ENCODE peak calls at places on chromosome 10, in five cellular contexts. B, N, S, H and R are unnamed samples.

GRCh38 chr10:81847675-81848074 is 27.3 kb upstream of the NRG3 start:
- DNase-seq in B (no peak), S (no peak), N (no peak), H (no peak), R (no peak)

GRCh38 chr10:92111336-92111939 is 179.4 kb downstream of the CPEB3 start:
- DNase-seq in S (no peak), H (no peak), B (no peak), N (no peak), R (no peak)

GRCh38 chr10:7625836-7626235 is 40.9 kb downstream of the ITIH5 start:
- DNase-seq in S (no peak), N (no peak), B (no peak), H (no peak), R (no peak)

GRCh38 chr10:80870282-80870681 is 332.6 kb downstream of the SH2D4B start:
- DNase-seq in B (no peak), S (no peak), N (no peak), H (no peak), R (no peak)

GRCh38 chr10:86775056-86775858 is 18.8 kb downstream of the BMPR1A start:
- DNase-seq in N (peak), B (peak), S (no peak), H (no peak), R (no peak)

GRCh38 chr10:63114031-63114814 is 18.9 kb upstream of the NRBF2 start:
- DNase-seq in S (no peak), B (no peak), N (peak), H (peak), R (no peak)

GRCh38 chr10:110040108-110040507 is 32.3 kb downstream of the ADD3 start:
- DNase-seq in S (no peak), B (no peak), N (no peak), H (no peak), R (no peak)

GRCh38 chr10:34978080-34978479 is 112.1 kb downstream of the CUL2 start:
- DNase-seq in B (no peak), N (no peak), S (no peak), H (no peak), R (no peak)

GRCh38 chr10:101995451-101996063 is 60.4 kb downstream of the ARMH3 start:
- DNase-seq in N (no peak), H (no peak), S (no peak), B (no peak), R (no peak)

GRCh38 chr10:99524736-99525380 is 7.9 kb upstream of the NKX2-3 start:
- DNase-seq in H (no peak), B (no peak), S (no peak), N (no peak), R (no peak)

GRCh38 chr10:31819393-31819820 is 109.2 kb downstream of the ARHGAP12 start:
- DNase-seq in S (no peak), B (no peak), N (no peak), H (peak), R (no peak)

GRCh38 chr10:19832624-19833507 is 16.6 kb downstream of the PLXDC2 start:
- DNase-seq in N (no peak), B (no peak), S (no peak), H (no peak), R (no peak)

GRCh38 chr10:125084191-125085186 is 75.9 kb downstream of the CTBP2 start:
- DNase-seq in B (peak), S (no peak), N (peak), H (peak), R (no peak)

GRCh38 chr10:110487411-110488123 is 10.1 kb upstream of the DUSP5 start:
- DNase-seq in B (no peak), N (peak), H (no peak), S (no peak), R (no peak)

GRCh38 chr10:96556003-96556402 is 30.8 kb downstream of the TM9SF3 start:
- DNase-seq in S (peak), H (no peak), B (peak), N (no peak), R (no peak)

GRCh38 chr10:33772370-33773331 is 438.2 kb upstream of the NRP1 start:
- DNase-seq in B (no peak), S (no peak), N (no peak), H (no peak), R (no peak)

GRCh38 chr10:79490400-79491081 is 21.8 kb upstream of the EIF5AL1 start:
- DNase-seq in B (no peak), N (no peak), H (no peak), S (no peak), R (no peak)

GRCh38 chr10:69439813-69440506 is 11.3 kb upstream of the TSPAN15 start:
- DNase-seq in S (no peak), H (no peak), B (no peak), N (peak), R (no peak)

GRCh38 chr10:6491841-6492609 is 88.1 kb downstream of the PRKCQ start:
- DNase-seq in B (no peak), S (no peak), N (no peak), H (no peak), R (no peak)

GRCh38 chr10:9222917-9223316 is 1168.4 kb downstream of the GATA3 start:
- DNase-seq in B (peak), H (no peak), N (no peak), S (no peak), R (no peak)

GRCh38 chr10:77287647-77288120 is 349.9 kb downstream of the KCNMA1 start:
- DNase-seq in B (no peak), N (peak), H (no peak), S (no peak), R (no peak)

GRCh38 chr10:27998954-27999275 is at the start of gene ODAD2:
- DNase-seq in H (no peak), N (no peak), B (no peak), S (no peak), R (no peak)

DNA sequence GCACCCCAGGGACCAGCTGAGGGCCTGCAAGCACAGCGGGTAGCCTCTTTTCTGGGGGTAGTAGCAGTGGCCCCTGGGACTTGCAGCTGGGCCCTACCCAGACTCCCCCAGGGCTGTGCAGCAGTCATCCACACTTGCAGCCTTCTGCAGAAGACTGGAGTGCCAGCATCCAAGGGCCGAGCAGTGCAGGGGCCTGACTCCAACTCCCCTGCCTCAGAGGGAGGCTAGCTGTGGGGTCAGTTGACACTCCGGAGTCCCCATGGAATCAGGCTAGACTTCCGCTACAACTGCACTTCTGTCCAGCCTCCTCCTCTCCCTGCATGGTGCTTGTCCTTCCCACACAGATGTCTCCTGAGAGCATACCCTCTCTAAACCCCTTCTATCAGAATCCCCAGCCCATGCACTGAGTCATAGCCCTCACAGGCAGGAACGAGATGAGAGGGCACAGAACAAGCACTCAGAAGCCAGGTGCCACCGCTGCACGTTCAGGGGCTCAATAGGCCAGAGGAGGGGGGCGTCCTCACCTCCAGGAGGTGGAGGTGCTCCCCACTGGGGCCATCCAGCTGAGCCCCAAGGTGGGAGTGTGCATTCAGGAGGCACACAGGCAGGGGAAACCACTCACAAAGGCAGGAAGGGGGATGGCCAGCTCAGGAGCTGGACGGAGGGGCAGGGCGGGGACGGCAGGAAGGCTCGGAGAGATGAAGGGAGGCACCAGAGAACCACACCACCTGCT is 7.5 kb downstream of the RASGEF1A start:
- DNase-seq in B (peak), S (no peak), H (no peak), N (no peak), R (no peak)
- H3K27ac ChIP-seq in B (no peak), S (no peak), H (no peak), N (no peak), R (no peak)

DNA sequence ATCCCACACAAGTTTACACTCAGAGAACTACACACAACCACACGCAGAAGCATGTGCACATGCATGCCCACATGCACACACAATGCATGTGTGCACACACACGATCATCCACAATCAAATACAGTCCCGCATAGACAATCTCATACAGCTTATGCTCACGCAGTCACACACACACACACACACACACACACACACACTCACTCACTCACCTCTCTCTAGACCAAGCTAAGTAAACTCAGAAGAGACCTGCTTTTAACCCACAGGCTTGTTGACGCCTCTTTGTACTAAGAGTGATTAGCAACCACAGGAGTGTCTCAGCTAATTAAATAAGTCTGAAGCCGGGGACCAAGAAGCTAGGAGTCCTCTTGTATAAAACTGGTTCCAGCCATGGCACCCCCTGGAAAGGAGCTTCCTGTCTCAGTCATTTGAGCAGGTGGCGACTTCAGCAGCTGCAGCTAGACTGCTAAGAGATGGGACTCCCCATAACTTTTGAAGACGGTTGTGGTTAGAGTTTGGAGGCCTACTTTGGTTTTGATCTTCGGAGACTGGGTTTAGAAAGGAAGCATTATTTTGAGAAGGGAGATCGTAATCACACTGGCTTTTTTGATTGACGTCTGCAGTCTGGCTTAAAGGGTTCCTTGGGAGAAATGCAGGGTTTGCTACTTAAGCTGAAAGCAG is 82.3 kb upstream of the ADRB1 start:
- DNase-seq in S (peak), N (no peak), H (no peak), B (no peak), R (peak)
- H3K4me3 ChIP-seq in S (peak), N (no peak), H (no peak), B (no peak), R (no peak)

GRCh38 chr10:119222966-119223386 is 15.6 kb downstream of the GRK5 start:
- DNase-seq in N (no peak), B (no peak), S (no peak), H (no peak), R (no peak)
- H3K27ac ChIP-seq in N (no peak), B (peak), S (no peak), H (peak), R (no peak)

GRCh38 chr10:67801118-67801517 is 36.9 kb downstream of the DNAJC12 start:
- DNase-seq in S (no peak), N (no peak), H (no peak), B (no peak), R (no peak)
- H3K4me3 ChIP-seq in S (no peak), N (no peak), H (no peak), B (no peak), R (no peak)

DNA sequence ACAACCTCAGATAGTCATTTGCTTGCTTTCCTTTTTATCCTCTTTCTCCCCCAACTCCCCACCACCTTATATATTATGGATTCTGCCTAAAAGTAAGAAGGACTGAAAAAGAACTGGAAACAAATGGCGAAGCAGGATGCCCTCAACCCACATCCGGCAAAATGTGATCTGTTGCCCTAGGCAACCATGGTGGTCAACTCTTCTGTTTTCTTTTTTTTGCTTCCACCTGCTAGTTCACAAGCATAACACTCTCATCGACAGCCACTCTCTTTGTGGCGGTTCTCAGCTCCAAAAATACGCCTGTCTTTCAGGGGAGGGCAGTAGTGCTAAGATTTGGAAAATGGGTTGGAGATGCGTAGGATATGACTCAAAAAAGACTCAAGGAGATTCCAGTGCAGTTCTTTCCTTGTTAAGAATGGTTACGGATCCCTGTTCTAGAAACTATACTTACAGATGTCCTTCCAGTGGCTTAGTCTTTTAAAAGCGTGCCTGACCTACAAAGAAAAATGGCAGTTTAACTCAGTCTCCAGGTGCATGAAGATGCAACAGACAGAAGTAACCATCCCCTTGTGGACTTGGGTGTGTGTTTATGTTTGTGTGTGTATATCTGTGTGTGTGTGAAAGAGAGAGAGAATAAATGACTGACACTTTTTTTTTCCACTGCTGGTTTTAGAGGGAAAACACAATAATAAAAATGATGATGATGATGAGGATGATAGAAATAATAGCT is 10.7 kb downstream of the APBB1IP start:
- DNase-seq in H (no peak), S (peak), B (no peak), N (no peak), R (peak)
- H3K27ac ChIP-seq in H (no peak), S (peak), B (no peak), N (no peak), R (peak)

DNA sequence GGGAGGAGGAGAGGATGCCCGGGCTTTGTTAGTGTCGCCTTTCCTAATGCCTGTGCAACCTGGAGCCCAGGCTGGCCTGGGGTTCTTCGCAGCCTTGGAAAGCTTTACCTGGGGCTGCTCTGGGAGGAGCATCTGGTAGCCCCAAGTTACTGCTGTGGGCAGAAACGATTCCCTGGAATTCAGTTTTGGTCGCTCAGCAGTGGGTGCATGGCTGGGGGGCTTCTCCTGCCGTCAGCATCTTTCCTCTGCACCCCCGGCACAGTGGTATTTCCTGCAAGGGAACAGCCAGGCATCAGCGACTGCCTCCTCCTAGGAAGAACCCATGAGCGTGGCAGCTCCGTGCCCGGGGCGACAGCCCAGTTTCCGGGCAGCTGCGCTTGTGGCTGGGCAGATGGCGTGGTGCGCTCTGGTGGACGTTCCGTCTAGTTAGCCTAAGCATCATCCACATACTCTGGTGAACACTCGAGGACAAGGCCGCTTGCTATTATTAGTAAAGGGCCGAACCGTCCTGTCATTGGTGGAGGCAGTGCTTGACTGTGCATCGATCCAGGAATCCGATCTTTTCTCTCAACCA is 107.0 kb upstream of the BTBD16 start:
- DNase-seq in S (no peak), H (no peak), N (no peak), B (peak), R (no peak)
- H3K4me3 ChIP-seq in S (no peak), H (peak), N (no peak), B (peak), R (no peak)

GRCh38 chr10:116744163-116744788 is 1.9 kb upstream of the HSPA12A start:
- DNase-seq in N (no peak), H (no peak), B (no peak), S (no peak), R (no peak)

GRCh38 chr10:116744849-116745248 is 2.5 kb upstream of the HSPA12A start:
- DNase-seq in B (no peak), H (no peak), N (no peak), S (no peak), R (no peak)

GRCh38 chr10:116742367-116743265 is at the start of gene HSPA12A:
- DNase-seq in S (no peak), N (peak), B (peak), H (peak), R (no peak)

GRCh38 chr10:116741391-116742351 is 695 bp downstream of the HSPA12A start:
- DNase-seq in N (no peak), B (peak), S (no peak), H (no peak), R (no peak)

DNA sequence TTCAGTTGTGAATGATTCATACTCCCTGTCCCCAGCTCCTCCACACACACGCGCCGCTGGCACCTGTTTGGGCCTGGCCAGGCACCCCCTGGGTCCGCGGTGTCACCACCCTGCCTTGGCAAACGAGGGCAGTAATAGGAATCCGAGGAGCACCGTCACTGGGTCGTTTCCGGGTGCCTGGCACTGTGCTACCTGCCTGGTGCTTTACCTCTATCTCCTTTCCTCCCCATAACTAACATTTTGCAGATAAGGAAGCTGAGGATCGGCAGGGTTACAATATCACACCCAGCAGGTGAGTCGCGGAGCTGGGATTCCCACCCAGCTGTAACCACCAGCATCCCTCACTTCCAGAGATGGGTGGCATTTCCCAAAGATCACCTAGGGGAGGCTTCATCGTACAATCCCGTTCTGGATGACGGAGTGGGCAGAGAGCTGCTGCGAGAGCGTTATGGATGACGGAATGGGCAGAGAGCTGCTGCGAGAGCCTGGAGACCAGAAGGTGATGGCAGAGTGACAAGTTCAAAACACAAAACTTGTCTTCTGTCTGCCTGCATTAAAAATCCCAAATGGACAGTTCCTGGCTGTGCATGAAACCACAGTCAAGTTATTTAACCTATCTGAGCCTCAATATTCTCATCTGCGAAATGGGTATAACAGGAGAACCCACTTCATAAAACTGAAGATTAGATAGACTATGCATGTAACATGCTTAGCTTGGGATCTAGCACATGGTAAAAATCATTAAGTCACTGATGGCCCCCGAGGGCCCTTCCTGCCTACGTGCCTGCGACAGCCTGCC is 1.1 kb upstream of the HSPA12A start:
- DNase-seq in N (no peak), S (no peak), H (no peak), B (no peak), R (no peak)
- H3K27ac ChIP-seq in N (peak), S (no peak), H (peak), B (no peak), R (no peak)

DNA sequence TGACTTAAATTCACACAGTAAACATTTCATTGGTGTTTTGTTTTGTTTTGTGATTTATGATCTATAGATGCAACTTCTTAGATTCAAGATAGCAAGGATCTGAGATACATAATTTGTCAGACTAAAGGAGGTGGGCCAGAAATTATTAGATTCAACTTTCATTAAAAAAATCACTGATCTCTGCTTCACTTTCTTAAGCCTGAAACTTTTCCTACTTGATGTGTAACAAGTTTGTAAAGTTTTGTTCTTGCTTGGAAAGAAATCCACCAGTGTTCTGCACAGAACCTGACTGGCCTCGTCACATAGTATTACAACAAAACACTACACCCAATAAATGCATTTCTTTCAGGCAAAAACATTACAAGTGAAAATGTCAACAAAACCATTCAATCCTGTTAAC is 12.4 kb downstream of the SKIDA1 start:
- DNase-seq in N (no peak), S (no peak), B (no peak), H (no peak), R (no peak)
- H3K4me3 ChIP-seq in N (no peak), S (no peak), B (no peak), H (no peak), R (no peak)